ENCODE peak calls at places on chromosomes 16 and 17, in seven cellular contexts. T is esophagus muscularis mucosa, N is A549, J is suprapubic skin, U is sigmoid colon, Q is stomach, Z is transverse colon. D is an unnamed sample.
A peak's percentile ranks its signal among the peaks of the same experiment; 100 is the strongest.

GRCh38 chr17:9647014-9647413 is 1.7 kb downstream of the USP43 start:
- DNase-seq in Q (no peak), Z (no peak), T (no peak), N (no peak), U (no peak), J (no peak), D (peak; percentile 23)

GRCh38 chr16:10787304-10787703 is 31.3 kb downstream of the TVP23A start:
- DNase-seq in Z (no peak), Q (no peak), J (no peak), U (no peak), N (no peak), T (no peak), D (no peak)

GRCh38 chr17:77801545-77802332 is 156.8 kb upstream of the TNRC6C start:
- DNase-seq in Q (no peak), J (no peak), Z (no peak), U (no peak), N (no peak), T (no peak), D (no peak)

GRCh38 chr17:28760987-28761562 is 17.3 kb downstream of the TRAF4 start:
- DNase-seq in T (no peak), Q (peak; percentile 87), Z (peak; percentile 59), U (peak; percentile 78), J (peak; percentile 70), N (no peak), D (peak; percentile 92)

GRCh38 chr17:82449136-82449882 is 1.2 kb downstream of the CYBC1 start:
- DNase-seq in N (no peak), U (no peak), T (no peak), J (peak; percentile 78), Q (peak; percentile 54), Z (peak; percentile 76), D (peak; percentile 71)

GRCh38 chr16:78444-79145 is 570 bp downstream of the MPG start:
- DNase-seq in T (no peak), J (no peak), Z (no peak), Q (no peak), U (peak; percentile 77), N (no peak), D (no peak)

GRCh38 chr16:21300309-21301167 is 22.4 kb upstream of the CRYM start:
- DNase-seq in U (peak; percentile 98), T (peak; percentile 98), N (peak; percentile 99), J (peak; percentile 97), Z (peak; percentile 97), Q (peak; percentile 96), D (peak; percentile 97)

GRCh38 chr16:75296606-75297005 is 45.2 kb upstream of the BCAR1 start:
- DNase-seq in N (no peak), Q (no peak), J (no peak), U (peak; percentile 71), Z (no peak), T (no peak), D (no peak)

GRCh38 chr16:68981971-68982370 is 123.5 kb upstream of the HAS3 start:
- DNase-seq in Z (no peak), J (no peak), Q (no peak), T (peak; percentile 53), U (no peak), N (no peak), D (no peak)

GRCh38 chr17:77235370-77236080 is 94.8 kb downstream of the SEC14L1 start:
- DNase-seq in T (peak; percentile 96), Q (no peak), J (no peak), N (no peak), Z (no peak), U (no peak), D (no peak)

GRCh38 chr17:67680445-67681224 is 37.1 kb upstream of the NOL11 start:
- DNase-seq in U (no peak), Q (no peak), Z (no peak), N (no peak), J (no peak), T (no peak), D (no peak)

GRCh38 chr17:59829217-59830006 is 63.3 kb downstream of the TUBD1 start:
- DNase-seq in N (peak; percentile 100), U (no peak), Z (no peak), Q (no peak), J (no peak), T (no peak), D (no peak)

GRCh38 chr16:1545044-1545736 is 11.7 kb downstream of the TMEM204 start:
- DNase-seq in Q (no peak), Z (no peak), T (no peak), U (no peak), N (no peak), J (no peak), D (no peak)

GRCh38 chr17:6413073-6413472 is 21.8 kb downstream of the AIPL1 start:
- DNase-seq in N (peak; percentile 65), Q (no peak), Z (no peak), J (no peak), T (no peak), U (no peak), D (no peak)

GRCh38 chr17:62868008-62868407 is 59.9 kb upstream of the MARCHF10 start:
- DNase-seq in Z (no peak), U (no peak), N (no peak), T (no peak), J (no peak), Q (no peak), D (no peak)

GRCh38 chr17:41528959-41529353 is 848 bp upstream of the KRT19 start:
- DNase-seq in T (no peak), Q (peak; percentile 59), N (no peak), Z (peak; percentile 77), J (no peak), U (no peak), D (peak; percentile 17)

GRCh38 chr16:2952679-2953078 is 11.4 kb upstream of the KREMEN2 start:
- DNase-seq in T (no peak), N (no peak), J (no peak), Z (no peak), U (no peak), Q (no peak), D (peak; percentile 60)

GRCh38 chr17:337866-338265 is 14.7 kb downstream of the RPH3AL start:
- DNase-seq in Q (no peak), T (no peak), U (no peak), N (no peak), Z (no peak), J (no peak), D (no peak)

GRCh38 chr16:54817432-54817831 is 113.2 kb upstream of the IRX5 start:
- DNase-seq in Z (no peak), U (no peak), T (no peak), Q (peak; percentile 40), J (no peak), N (peak; percentile 42), D (peak; percentile 50)

GRCh38 chr16:11799509-11800384 is 2.7 kb upstream of the ZC3H7A start:
- DNase-seq in N (no peak), Z (no peak), Q (no peak), J (no peak), T (no peak), U (no peak), D (no peak)
- H3K4me3 ChIP-seq in N (no peak overlapping the region), Z (no peak overlapping the region), Q (no peak overlapping the region), J (no peak overlapping the region), T (no peak overlapping the region), U (no peak overlapping the region), D (no peak overlapping the region)

GRCh38 chr17:74740641-74741387 is 3.8 kb downstream of the RAB37 start:
- DNase-seq in Q (no peak), J (no peak), Z (no peak), U (no peak), N (no peak), T (no peak), D (no peak)

GRCh38 chr17:74736423-74737298 is at the start of gene RAB37:
- DNase-seq in Q (peak; percentile 54), Z (peak; percentile 59), U (no peak), J (no peak), N (peak; percentile 90), T (no peak), D (peak; percentile 93)

GRCh38 chr17:74737299-74738050 is 419 bp downstream of the RAB37 start:
- DNase-seq in N (peak; percentile 72), Z (peak; percentile 42), T (no peak), U (no peak), Q (no peak), J (no peak), D (peak; percentile 87)

GRCh38 chr17:74739227-74739831 is 2.3 kb downstream of the RAB37 start:
- DNase-seq in J (no peak), Z (no peak), N (no peak), Q (no peak), T (no peak), U (no peak), D (no peak)

DNA sequence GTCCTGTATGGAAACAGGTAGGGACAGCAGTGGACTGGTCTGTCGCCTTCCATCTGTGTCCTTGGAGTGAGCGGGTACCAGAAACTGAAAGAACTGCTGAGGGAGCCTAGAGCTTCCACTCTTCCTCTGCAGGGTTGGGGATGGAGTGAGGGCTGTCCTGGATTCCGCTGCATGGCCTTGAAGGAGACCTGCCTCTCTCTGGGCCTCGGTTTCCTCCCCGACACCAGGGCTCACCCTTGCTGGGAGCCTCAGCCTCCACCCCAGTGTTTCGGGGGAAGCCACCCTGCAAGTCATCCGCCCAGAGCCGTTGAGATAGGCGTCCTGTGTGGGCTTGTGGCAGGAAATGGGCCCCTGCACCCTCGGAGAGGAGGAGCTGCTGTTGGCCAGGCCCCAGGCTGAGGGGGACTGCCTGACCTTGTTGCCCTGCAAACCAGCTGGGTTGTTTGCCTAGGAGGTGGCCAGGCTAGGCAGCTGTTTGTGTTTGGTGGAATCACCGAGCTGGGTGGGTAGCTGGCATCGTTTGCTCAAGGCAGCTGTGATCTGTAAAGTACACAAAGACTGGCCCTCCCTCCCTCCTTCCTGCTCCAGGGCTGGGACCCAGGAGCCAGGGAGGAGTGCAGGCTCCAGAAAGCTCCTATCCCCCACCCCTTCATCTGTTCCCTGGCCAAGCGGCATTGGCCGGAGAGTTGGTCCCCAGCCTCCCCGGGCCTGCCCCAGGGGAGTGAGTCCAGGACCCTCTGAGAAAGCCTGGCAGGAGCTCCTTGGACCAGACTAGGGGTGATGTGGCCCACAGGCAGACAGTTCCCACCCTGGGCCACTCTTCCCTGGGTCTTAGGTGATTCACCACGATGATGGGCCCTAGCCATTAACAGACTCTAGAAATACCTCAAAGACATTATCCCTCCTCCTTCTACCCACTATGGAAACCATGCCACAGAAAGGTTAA is 1.3 kb downstream of the RAB37 start:
- DNase-seq in Q (peak; percentile 65), J (no peak), U (no peak), N (peak; percentile 81), Z (peak; percentile 76), T (no peak), D (peak; percentile 55)
- TF ChIP-seq EP300 in Q (no peak), J (no peak), U (no peak), N (no peak), Z (no peak), T (no peak), D (no peak)

DNA sequence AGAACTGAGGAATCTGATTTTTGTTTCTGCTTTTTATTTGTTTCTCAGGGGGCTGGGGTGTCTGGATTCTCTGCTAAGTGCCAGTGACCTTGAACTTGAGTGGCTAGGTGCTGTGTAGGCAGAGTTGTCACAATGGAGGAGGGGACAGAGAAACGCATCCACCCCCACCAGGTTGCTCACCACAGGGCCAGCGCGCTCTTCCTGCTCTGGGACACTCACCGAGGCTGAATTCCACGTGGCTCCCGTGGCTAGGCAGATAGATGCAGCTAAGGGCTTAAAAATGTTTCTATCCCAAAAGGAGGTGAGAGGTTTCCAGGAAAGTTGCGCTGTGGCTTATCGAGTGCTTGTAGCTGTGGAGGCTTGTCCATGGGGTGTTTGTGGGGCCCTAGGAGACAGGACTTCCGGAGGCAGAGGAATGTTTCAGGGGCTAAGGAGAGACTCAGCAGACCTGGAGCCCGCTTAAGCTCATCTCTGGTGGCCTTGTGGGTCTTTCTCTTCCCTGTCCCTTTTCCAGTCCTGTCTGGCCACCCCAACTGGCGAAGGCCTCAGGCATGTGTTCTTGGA is 36.8 kb downstream of the ADCY7 start:
- DNase-seq in Z (no peak), T (no peak), N (no peak), Q (no peak), J (no peak), U (peak; percentile 50), D (no peak)
- H3K4me3 ChIP-seq in Z (no peak overlapping the region), T (no peak overlapping the region), N (no peak overlapping the region), Q (no peak overlapping the region), J (no peak overlapping the region), U (no peak overlapping the region), D (no peak overlapping the region)

GRCh38 chr17:75784473-75785015 is at the start of gene UNK:
- DNase-seq in N (peak; percentile 100), U (peak; percentile 100), T (peak; percentile 99), J (peak; percentile 98), Q (peak; percentile 97), Z (peak; percentile 98), D (peak; percentile 99)
- TF ChIP-seq EP300 in N (no peak), U (peak; percentile 81), T (no peak), J (no peak), Q (no peak), Z (no peak), D (no peak)